ENCODE peak calls at places on chromosomes 11 and 22, in seven cellular contexts. C, J, T, M, B, I and E are unnamed samples.

GRCh38 chr11:75468534-75469340 is 35.7 kb upstream of the KLHL35 start:
- DNase-seq in I (peak; percentile 81), B (no peak), M (peak; percentile 47), C (peak; percentile 71), T (no peak), J (peak; percentile 71), E (peak; percentile 62)

GRCh38 chr11:12086271-12087074 is 23.9 kb upstream of the MICAL2 start:
- DNase-seq in T (peak; percentile 37), I (peak; percentile 48), J (peak; percentile 71), B (peak; percentile 90), M (peak; percentile 71), C (peak; percentile 45), E (peak; percentile 89)

GRCh38 chr22:50507421-50507990 is at the start of gene LMF2:
- DNase-seq in C (peak; percentile 94), T (peak; percentile 56), B (peak; percentile 67), I (peak; percentile 82), M (peak; percentile 92), J (peak; percentile 90), E (peak; percentile 94)

GRCh38 chr11:69403556-69404215 is 77.8 kb upstream of the LINC01488 start:
- DNase-seq in J (no peak), C (no peak), I (no peak), M (no peak), T (no peak), B (peak; percentile 91), E (no peak)

GRCh38 chr22:17057959-17058814 is 26.6 kb upstream of the IL17RA start:
- DNase-seq in M (peak; percentile 80), J (peak; percentile 40), C (peak; percentile 23), T (peak; percentile 57), I (peak; percentile 82), B (peak; percentile 71), E (no peak)

GRCh38 chr22:37169412-37169811 is 18.6 kb downstream of the C1QTNF6 start:
- DNase-seq in I (no peak), C (no peak), J (no peak), M (no peak), B (no peak), T (no peak), E (peak; percentile 22)

GRCh38 chr11:113043704-113044103 is 82.5 kb downstream of the NCAM1 start:
- DNase-seq in M (no peak), T (no peak), J (no peak), B (no peak), C (no peak), I (no peak), E (no peak)

GRCh38 chr22:28105988-28106387 is 186.9 kb upstream of the PITPNB start:
- DNase-seq in I (no peak), J (no peak), M (no peak), B (no peak), C (no peak), T (no peak), E (no peak)

GRCh38 chr22:48707749-48708557 is 1119.7 kb downstream of the BRD1 start:
- DNase-seq in C (no peak), J (no peak), I (no peak), T (no peak), B (no peak), M (no peak), E (peak; percentile 33)

GRCh38 chr11:120906752-120907151 is 117.2 kb upstream of the TBCEL start:
- DNase-seq in I (no peak), T (no peak), B (no peak), C (no peak), J (no peak), M (no peak), E (no peak)

GRCh38 chr22:28296452-28296851 is 377.4 kb upstream of the PITPNB start:
- DNase-seq in J (no peak), C (no peak), B (no peak), M (no peak), T (peak; percentile 21), I (no peak), E (no peak)

GRCh38 chr22:29369460-29369859 is 18.9 kb downstream of the AP1B1 start:
- DNase-seq in B (no peak), M (peak; percentile 57), T (no peak), J (peak; percentile 79), I (peak; percentile 71), C (peak; percentile 60), E (peak; percentile 86)

GRCh38 chr11:77299528-77299993 is 1.9 kb downstream of the GDPD4 start:
- DNase-seq in T (peak; percentile 84), J (no peak), B (peak; percentile 99), I (no peak), M (no peak), C (no peak), E (no peak)

GRCh38 chr11:41398175-41398574 is 61.3 kb downstream of the LRRC4C start:
- DNase-seq in J (no peak), C (no peak), B (peak; percentile 3), M (no peak), I (no peak), T (no peak), E (no peak)

GRCh38 chr11:26410967-26411366 is 79.0 kb downstream of the ANO3 start:
- DNase-seq in T (no peak), I (no peak), J (no peak), B (no peak), M (no peak), C (no peak), E (no peak)

GRCh38 chr11:58498464-58498863 is 9.4 kb downstream of the OR5B21 start:
- DNase-seq in I (no peak), M (no peak), B (no peak), T (no peak), C (no peak), J (no peak), E (no peak)

GRCh38 chr11:123578778-123579481 is 75.5 kb downstream of the SCN3B start:
- DNase-seq in M (no peak), T (no peak), C (no peak), I (no peak), B (no peak), J (no peak), E (no peak)

GRCh38 chr11:74550991-74551753 is 41.2 kb upstream of the POLD3 start:
- DNase-seq in M (no peak), J (no peak), I (no peak), C (no peak), B (no peak), T (no peak), E (no peak)

GRCh38 chr11:12838463-12839120 is 164.4 kb downstream of the TEAD1 start:
- DNase-seq in B (no peak), M (no peak), C (no peak), J (no peak), T (no peak), I (no peak), E (no peak)

GRCh38 chr11:102633385-102634026 is 8.4 kb upstream of the MMP20 start:
- DNase-seq in C (no peak), B (no peak), M (peak; percentile 22), J (no peak), T (no peak), I (no peak), E (no peak)

GRCh38 chr11:100830295-100830694 is 143.2 kb downstream of the ARHGAP42 start:
- DNase-seq in C (peak; percentile 11), T (no peak), M (no peak), J (peak; percentile 20), I (no peak), B (no peak), E (no peak)

GRCh38 chr11:69642549-69642912 is 1.6 kb downstream of the CCND1 start:
- DNase-seq in T (no peak), M (no peak), I (no peak), C (peak; percentile 55), J (no peak), B (no peak), E (no peak)

GRCh38 chr11:57501951-57502350 is 13.6 kb downstream of the SLC43A1 start:
- DNase-seq in J (no peak), T (no peak), M (no peak), C (peak; percentile 34), B (peak; percentile 63), I (no peak), E (no peak)

GRCh38 chr11:103110406-103110805 is 1.2 kb downstream of the DYNC2H1 start:
- DNase-seq in J (no peak), I (no peak), C (no peak), B (peak; percentile 60), T (no peak), M (no peak), E (no peak)

GRCh38 chr11:122122179-122122578 is 6.2 kb upstream of the BLID start:
- DNase-seq in C (no peak), M (no peak), T (no peak), J (no peak), B (peak; percentile 71), I (no peak), E (no peak)
- H3K4me1 ChIP-seq in C (peaks cover 4% of the 10 kb centered on the region), M (peaks cover 3% of the 10 kb centered on the region), T (no peaks in the 10 kb centered on the region), J (no peaks in the 10 kb centered on the region), B (peaks cover 16% of the 10 kb centered on the region), I (no peaks in the 10 kb centered on the region), E (peaks cover 4% of the 10 kb centered on the region)

DNA sequence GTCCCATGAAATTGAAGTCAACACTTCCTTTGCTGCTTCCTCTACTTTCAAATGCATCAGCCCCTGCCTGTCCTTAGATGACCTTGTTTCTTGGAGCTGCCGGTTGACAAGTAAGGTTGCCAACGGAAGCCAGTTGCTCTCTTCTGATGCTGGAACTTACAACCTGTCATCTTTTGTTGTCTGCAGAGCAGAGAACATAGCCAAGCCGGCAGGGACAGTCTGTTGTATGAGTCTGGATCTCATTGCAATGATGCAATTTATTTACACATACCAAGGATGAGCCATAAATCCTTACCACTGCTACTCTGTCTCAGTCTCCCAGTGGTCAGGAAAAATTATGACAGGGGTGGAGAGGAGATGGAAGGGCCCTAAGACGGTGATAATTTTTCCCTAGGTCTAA is 151.4 kb downstream of the BLID start:
- DNase-seq in J (no peak), M (no peak), T (no peak), B (peak; percentile 88), C (no peak), I (no peak), E (no peak)
- H3K27ac ChIP-seq in J (no peak overlapping the region), M (no peak overlapping the region), T (no peak overlapping the region), B (peak overlapping the region; percentile 60), C (no peak overlapping the region), I (no peak overlapping the region), E (no peak overlapping the region)

DNA sequence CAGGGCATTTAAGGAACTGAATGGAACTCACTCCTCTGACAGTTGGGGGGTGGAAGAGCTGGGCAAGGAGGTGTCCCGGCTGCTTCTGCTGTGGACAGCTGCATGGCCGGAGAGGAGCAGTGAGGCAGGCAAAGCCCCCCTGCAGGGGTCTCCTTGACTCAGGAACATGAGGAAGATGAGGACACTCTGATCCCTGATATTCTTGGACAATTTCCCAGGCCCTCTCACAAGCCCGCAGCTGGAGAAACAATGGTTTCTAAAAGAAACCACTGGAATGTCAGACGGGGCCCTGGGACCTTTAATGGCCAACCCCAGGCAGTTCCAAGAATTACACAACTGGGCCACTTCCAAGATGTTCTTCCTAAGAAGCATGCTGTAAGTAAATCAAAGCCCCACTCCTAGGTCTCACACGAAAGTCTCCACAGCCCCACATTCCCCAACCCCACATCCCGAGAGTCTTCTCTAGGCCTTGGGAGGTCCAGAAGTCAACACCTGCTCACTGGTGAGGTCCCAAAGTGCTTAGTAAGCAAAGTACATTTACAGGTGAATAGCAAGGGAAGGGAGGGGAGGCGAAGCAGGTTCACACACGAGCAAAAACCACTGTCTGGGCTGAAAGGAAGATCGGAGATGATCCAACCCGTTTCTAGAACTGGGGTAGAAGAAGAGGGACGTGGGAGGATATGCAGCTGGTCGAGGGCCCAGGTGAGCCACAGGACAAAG is 1.0 kb upstream of the CCDC86 start:
- DNase-seq in J (peak; percentile 45), I (peak; percentile 81), C (no peak), T (no peak), M (peak; percentile 73), B (peak; percentile 21), E (no peak)
- H3K4me3 ChIP-seq in J (peak overlapping the region; percentile 99), I (peak overlapping the region; percentile 76), C (peak overlapping the region; percentile 91), T (no peak overlapping the region), M (no peak overlapping the region), B (no peak overlapping the region), E (no peak overlapping the region)

GRCh38 chr11:64862914-64863313 is 15.5 kb downstream of the EHD1 start:
- DNase-seq in M (no peak), J (no peak), T (no peak), B (no peak), I (no peak), C (peak; percentile 75), E (no peak)
- H3K4me1 ChIP-seq in M (peaks cover 37% of the 10 kb centered on the region), J (peaks cover 81% of the 10 kb centered on the region), T (peaks cover 38% of the 10 kb centered on the region), B (peaks cover 56% of the 10 kb centered on the region), I (peaks cover 77% of the 10 kb centered on the region), C (peaks cover 96% of the 10 kb centered on the region), E (no peaks in the 10 kb centered on the region)